ENCODE peak calls at places on chromosomes 1 and 21, in six cellular contexts. T is upper lobe of left lung, Z is upper lobe of right lung, L is tibial artery, X is GM23338, R is GM23248. V is an unnamed sample.
A peak's percentile ranks its signal among the peaks of the same experiment; 100 is the strongest.

GRCh38 chr1:14521602-14522001 is 76.9 kb upstream of the KAZN start:
- DNase-seq in T (no peak), Z (no peak), X (no peak), R (no peak), L (no peak), V (no peak)

GRCh38 chr1:226696552-226696951 is 42.5 kb downstream of the ITPKB start:
- DNase-seq in T (no peak), Z (no peak), L (no peak), R (no peak), X (no peak), V (no peak)

GRCh38 chr1:31249854-31250253 is 10.2 kb upstream of the NKAIN1 start:
- DNase-seq in X (no peak), Z (no peak), L (no peak), T (no peak), R (no peak), V (no peak)

GRCh38 chr1:68269637-68270430 is 37.5 kb upstream of the WLS start:
- DNase-seq in T (no peak), X (peak; percentile 30), Z (no peak), L (no peak), R (peak; percentile 74), V (peak; percentile 48)

GRCh38 chr1:64881281-64881680 is 85.1 kb downstream of the JAK1 start:
- DNase-seq in X (no peak), T (no peak), Z (no peak), R (peak; percentile 85), L (no peak), V (no peak)

GRCh38 chr1:85278853-85279314 is 2.5 kb upstream of the BCL10 start:
- DNase-seq in Z (no peak), X (no peak), R (peak; percentile 95), L (no peak), T (peak; percentile 64), V (peak; percentile 82)

GRCh38 chr1:202012544-202013478 is 2.4 kb downstream of the ELF3 start:
- DNase-seq in T (no peak), L (no peak), X (no peak), Z (no peak), R (no peak), V (no peak)

GRCh38 chr1:218624051-218624450 is 278.9 kb downstream of the TGFB2 start:
- DNase-seq in L (no peak), Z (no peak), X (no peak), T (no peak), R (no peak), V (no peak)

GRCh38 chr21:38831526-38832467 is 26.1 kb downstream of the ETS2 start:
- DNase-seq in Z (no peak), R (peak; percentile 92), L (peak; percentile 91), X (no peak), T (peak; percentile 89), V (peak; percentile 76)

GRCh38 chr1:119475866-119476439 is 31.1 kb upstream of the HSD3B1 start:
- DNase-seq in X (peak; percentile 95), Z (peak; percentile 73), T (peak; percentile 51), L (no peak), R (peak; percentile 47), V (no peak)

GRCh38 chr1:165352109-165352441 is 4.4 kb downstream of the LMX1A start:
- DNase-seq in X (peak; percentile 32), L (no peak), Z (no peak), T (no peak), R (no peak), V (no peak)

GRCh38 chr1:165350861-165351260 is 5.7 kb downstream of the LMX1A start:
- DNase-seq in Z (no peak), L (no peak), R (no peak), X (peak; percentile 90), T (no peak), V (no peak)

GRCh38 chr1:165353731-165354671 is 2.5 kb downstream of the LMX1A start:
- DNase-seq in T (no peak), Z (no peak), X (peak; percentile 76), L (no peak), R (no peak), V (no peak)

GRCh38 chr1:165354739-165355138 is 1.8 kb downstream of the LMX1A start:
- DNase-seq in X (peak; percentile 45), L (no peak), Z (no peak), T (no peak), R (no peak), V (no peak)

DNA sequence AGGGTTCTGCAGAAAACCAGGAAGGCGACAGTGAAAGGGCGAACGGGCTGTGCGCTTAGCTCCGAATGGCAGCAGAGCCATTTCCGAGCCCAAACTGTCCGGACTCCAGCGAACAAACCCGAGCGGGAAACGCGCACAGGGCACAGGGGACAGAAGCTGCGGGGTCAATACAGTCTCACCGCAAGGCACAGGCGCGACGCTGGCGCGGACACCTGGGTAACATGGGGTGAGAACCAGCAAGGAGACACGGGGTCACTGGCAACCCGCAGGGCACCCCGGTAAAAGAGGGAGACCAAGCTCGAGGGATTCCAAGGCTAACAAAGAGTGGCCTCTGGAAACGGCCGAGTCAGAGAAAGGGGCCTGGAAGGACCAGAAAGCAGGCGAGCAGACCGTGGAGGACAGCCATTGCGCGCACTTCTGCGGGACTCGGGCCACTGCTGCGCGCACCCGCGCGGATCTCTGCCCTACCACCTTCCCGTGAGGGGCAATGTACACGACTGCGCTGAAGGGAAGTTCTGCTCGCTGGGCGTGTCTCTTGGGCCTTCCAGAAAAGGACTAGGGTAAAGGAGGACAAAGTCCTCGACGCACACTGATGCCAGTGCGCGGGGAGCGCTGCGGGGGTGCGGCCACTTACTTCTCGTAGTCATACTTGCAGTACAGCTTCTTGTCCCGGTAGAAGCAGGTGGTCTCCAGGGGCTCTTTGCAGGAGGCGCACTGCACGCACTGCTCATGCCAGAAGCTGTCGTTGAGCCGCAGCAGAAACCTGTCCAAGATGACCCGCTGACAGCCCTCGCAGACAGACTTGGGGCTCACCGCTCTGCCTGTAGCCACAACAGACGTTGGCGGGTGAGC is 3.8 kb downstream of the LMX1A start:
- DNase-seq in T (no peak), Z (no peak), R (no peak), X (peak; percentile 65), L (no peak), V (no peak)
- H3K27ac ChIP-seq in T (no peak overlapping the region), Z (no peak overlapping the region), R (no peak overlapping the region), X (no peak overlapping the region), L (no peak overlapping the region), V (no peak overlapping the region)

DNA sequence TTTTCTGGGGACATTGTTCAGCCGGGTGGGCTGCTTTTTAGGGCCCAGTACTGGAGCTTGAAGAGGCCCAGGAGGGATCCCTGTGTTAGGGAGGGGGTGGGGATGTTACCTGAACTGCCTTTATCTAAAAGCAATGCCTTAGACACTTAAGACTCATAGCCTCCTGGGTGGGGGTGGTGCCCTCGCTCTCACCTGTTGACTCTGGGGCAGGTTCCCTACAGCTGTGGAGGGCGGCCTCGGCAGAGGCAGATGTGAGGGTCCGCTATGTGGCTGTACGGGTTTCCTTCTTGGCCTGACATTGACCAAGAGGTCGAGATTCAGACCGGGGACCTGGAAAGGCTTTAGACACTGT is 724 bp downstream of the INAVA start:
- DNase-seq in X (peak; percentile 44), Z (no peak), L (no peak), R (no peak), T (no peak), V (no peak)
- H3K4me3 ChIP-seq in X (peak overlapping the region; percentile 30), Z (peak overlapping the region; percentile 41), L (no peak overlapping the region), R (no peak overlapping the region), T (peak overlapping the region; percentile 44), V (no peak overlapping the region)

GRCh38 chr1:245790441-245790840 is 635.7 kb downstream of the KIF26B start:
- DNase-seq in L (no peak), T (no peak), X (no peak), R (peak; percentile 79), Z (no peak), V (no peak)
- H3K4me1 ChIP-seq in L (no peaks in the 10 kb centered on the region), T (no peaks in the 10 kb centered on the region), X (no peaks in the 10 kb centered on the region), R (peaks cover 30% of the 10 kb centered on the region), Z (no peaks in the 10 kb centered on the region), V (peaks cover 11% of the 10 kb centered on the region)

GRCh38 chr1:171897304-171897703 is 56.0 kb downstream of the DNM3 start:
- DNase-seq in L (no peak), X (no peak), T (no peak), R (no peak), Z (no peak), V (no peak)
- H3K27ac ChIP-seq in L (no peak overlapping the region), X (no peak overlapping the region), T (no peak overlapping the region), R (no peak overlapping the region), Z (no peak overlapping the region), V (no peak overlapping the region)

GRCh38 chr1:6035719-6036118 is 10.0 kb upstream of the KCNAB2 start:
- DNase-seq in Z (no peak), L (no peak), T (no peak), R (no peak), X (peak; percentile 31), V (no peak)
- H3K4me3 ChIP-seq in Z (no peak overlapping the region), L (no peak overlapping the region), T (no peak overlapping the region), R (no peak overlapping the region), X (no peak overlapping the region), V (no peak overlapping the region)

GRCh38 chr1:19648689-19649088 is 4.6 kb downstream of the NBL1 start:
- DNase-seq in R (peak; percentile 59), X (peak; percentile 96), T (no peak), L (no peak), Z (no peak), V (no peak)
- H3K4me1 ChIP-seq in R (peaks cover 40% of the 10 kb centered on the region), X (peaks cover 10% of the 10 kb centered on the region), T (peaks cover 12% of the 10 kb centered on the region), L (peaks cover 72% of the 10 kb centered on the region), Z (peaks cover 29% of the 10 kb centered on the region), V (peaks cover 15% of the 10 kb centered on the region)

DNA sequence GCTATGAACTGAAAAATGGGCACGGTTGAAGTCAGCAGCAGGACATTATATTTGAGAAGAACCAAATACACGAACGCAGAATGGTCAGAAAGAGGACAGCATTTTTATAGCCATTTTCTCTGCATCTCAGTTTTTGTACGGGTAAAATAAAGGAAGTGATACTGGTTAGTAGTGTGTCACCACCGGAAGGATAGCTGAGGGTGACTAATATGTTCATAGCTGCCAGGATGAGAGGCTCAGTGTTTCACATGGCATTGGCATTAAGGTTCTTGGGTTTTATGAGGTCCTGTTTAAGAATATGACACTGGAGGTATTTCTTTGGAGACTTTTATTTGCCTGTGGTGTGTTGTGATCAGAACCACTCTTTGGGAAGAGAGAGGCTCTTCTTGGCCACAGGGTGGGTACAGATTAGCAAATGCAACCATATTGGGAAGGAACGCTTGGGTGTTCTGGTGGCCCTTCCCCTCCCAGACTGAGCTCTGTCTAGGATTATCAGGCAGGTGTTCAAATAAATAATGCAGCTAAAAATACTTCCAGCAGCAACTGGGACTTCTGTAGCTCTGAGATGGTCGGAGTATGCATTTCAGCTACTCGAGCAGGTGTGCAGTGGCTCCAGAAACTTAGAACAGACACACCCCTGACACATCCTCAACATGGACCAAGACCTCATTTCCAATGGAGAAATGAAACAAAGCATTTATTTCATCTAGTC is 158.2 kb downstream of the PBX1 start:
- DNase-seq in L (no peak), X (no peak), Z (no peak), R (peak; percentile 91), T (no peak), V (no peak)
- H3K27ac ChIP-seq in L (no peak overlapping the region), X (no peak overlapping the region), Z (no peak overlapping the region), R (peak overlapping the region; percentile 64), T (no peak overlapping the region), V (peak overlapping the region; percentile 25)